ENCODE peak calls at places on chromosomes 11 and 22, in five cellular contexts. X, Z, D, U and I are unnamed samples.

GRCh38 chr11:69460540-69461257 is 20.8 kb upstream of the LINC01488 start:
- DNase-seq in Z (no peak), D (no peak), X (no peak), U (no peak), I (peak)

GRCh38 chr11:115792903-115793302 is 288.7 kb upstream of the CADM1 start:
- DNase-seq in D (no peak), U (no peak), X (no peak), Z (no peak), I (no peak)

GRCh38 chr11:45145421-45146071 is 893 bp upstream of the PRDM11 start:
- DNase-seq in U (peak), D (peak), X (no peak), Z (peak), I (no peak)

GRCh38 chr11:117563556-117563955 is 233.5 kb downstream of the DSCAML1 start:
- DNase-seq in D (no peak), Z (no peak), U (no peak), X (no peak), I (peak)

GRCh38 chr22:42067706-42068350 is 2.8 kb downstream of the NAGA start:
- DNase-seq in X (no peak), D (no peak), Z (no peak), U (no peak), I (peak)

GRCh38 chr11:106761745-106762144 is 256.5 kb downstream of the GUCY1A2 start:
- DNase-seq in D (no peak), Z (no peak), X (no peak), U (no peak), I (no peak)

GRCh38 chr11:129804012-129804411 is 11.6 kb upstream of the TMEM45B start:
- DNase-seq in U (no peak), Z (no peak), X (no peak), D (no peak), I (no peak)

GRCh38 chr22:41048791-41049717 is 43.3 kb upstream of the EP300 start:
- DNase-seq in Z (peak), D (peak), U (peak), X (no peak), I (peak)

GRCh38 chr11:61454520-61454919 is 24.6 kb downstream of the SDHAF2 start:
- DNase-seq in U (no peak), Z (no peak), D (no peak), X (no peak), I (no peak)

GRCh38 chr11:92993004-92993403 is 23.6 kb downstream of the MTNR1B start:
- DNase-seq in X (no peak), U (no peak), Z (no peak), D (no peak), I (no peak)

GRCh38 chr11:67507242-67507890 is 596 bp downstream of the CDK2AP2 start:
- DNase-seq in Z (peak), D (peak), U (peak), X (no peak), I (no peak)

GRCh38 chr11:8127442-8127841 is 41.4 kb downstream of the RIC3 start:
- DNase-seq in Z (no peak), X (no peak), D (no peak), U (no peak), I (no peak)

GRCh38 chr11:61747389-61748285 is 4.8 kb upstream of the MYRF start:
- DNase-seq in Z (peak), U (peak), D (peak), X (peak), I (peak)

GRCh38 chr22:22911327-22912134 is 23.9 kb downstream of the IGLL5 start:
- DNase-seq in X (no peak), D (no peak), U (no peak), Z (no peak), I (peak)

GRCh38 chr11:126477526-126478275 is 122.2 kb downstream of the ST3GAL4 start:
- DNase-seq in Z (no peak), D (no peak), U (no peak), X (no peak), I (no peak)

GRCh38 chr11:119882316-119882715 is 153.3 kb upstream of the NECTIN1 start:
- DNase-seq in X (no peak), U (no peak), D (no peak), Z (no peak), I (peak)

GRCh38 chr11:86596861-86597632 is 75.4 kb downstream of the ME3 start:
- DNase-seq in X (no peak), D (no peak), U (no peak), Z (no peak), I (no peak)

GRCh38 chr11:1289211-1289935 is 20.1 kb downstream of the TOLLIP start:
- DNase-seq in Z (no peak), D (no peak), X (peak), U (no peak), I (peak)

GRCh38 chr22:47194476-47195155 is 432.2 kb downstream of the TBC1D22A start:
- DNase-seq in X (no peak), U (no peak), D (no peak), Z (peak), I (peak)

GRCh38 chr11:118151421-118151820 is 1.2 kb downstream of the SCN4B start:
- DNase-seq in Z (no peak), D (no peak), U (no peak), X (no peak), I (no peak)

GRCh38 chr22:33803883-33804282 is 116.4 kb downstream of the LARGE1 start:
- DNase-seq in X (no peak), U (no peak), D (no peak), Z (peak), I (no peak)

GRCh38 chr11:121754603-121755002 is 301.8 kb upstream of the SORL1-AS1 start:
- DNase-seq in X (no peak), D (no peak), U (no peak), Z (peak), I (no peak)

GRCh38 chr22:50247748-50248147 is 2.9 kb upstream of the TUBGCP6 start:
- DNase-seq in Z (no peak), U (no peak), X (no peak), D (peak), I (no peak)

GRCh38 chr11:34601085-34601444 is 19.8 kb upstream of the EHF start:
- DNase-seq in X (no peak), Z (no peak), U (no peak), D (no peak), I (no peak)

GRCh38 chr11:35825386-35825785 is 118.5 kb upstream of the LDLRAD3 start:
- DNase-seq in D (no peak), Z (no peak), U (no peak), X (no peak), I (no peak)
- TF ChIP-seq POLR2AphosphoS5 in D (no peak), Z (no peak), U (no peak), X (no peak), I (no peak)

DNA sequence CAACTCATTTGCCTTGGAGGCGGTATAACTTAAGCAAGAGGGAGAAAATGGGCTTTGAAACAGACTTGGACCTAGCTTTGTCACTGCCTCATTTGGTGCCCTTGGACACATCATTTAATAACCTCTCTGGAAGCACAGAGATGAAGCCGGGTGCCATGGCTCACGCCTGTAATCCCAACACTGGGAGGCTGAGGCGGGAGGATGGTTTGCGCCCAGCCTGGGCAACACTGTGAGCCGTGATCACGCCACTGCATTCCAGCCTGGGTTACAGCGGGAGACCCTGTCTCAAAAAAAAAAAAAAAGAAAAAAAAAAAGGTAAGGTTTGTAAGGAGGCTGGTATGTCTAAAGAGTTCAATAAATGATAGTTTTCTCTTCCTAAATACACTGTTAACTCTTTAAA is 806 bp downstream of the COA4 start:
- DNase-seq in D (no peak), U (no peak), Z (no peak), X (no peak), I (no peak)
- TF ChIP-seq POLR2AphosphoS5 in D (no peak), U (no peak), Z (no peak), X (no peak), I (no peak)

GRCh38 chr11:114197799-114198500 is 98.2 kb upstream of the NNMT start:
- DNase-seq in X (no peak), D (peak), Z (peak), U (peak), I (peak)

GRCh38 chr11:114193730-114194674 is 102.2 kb upstream of the NNMT start:
- DNase-seq in U (no peak), X (no peak), D (no peak), Z (no peak), I (no peak)

GRCh38 chr11:114199051-114199450 is 97.1 kb upstream of the NNMT start:
- DNase-seq in U (no peak), D (no peak), X (no peak), Z (no peak), I (peak)

GRCh38 chr11:114195981-114196731 is 100.0 kb upstream of the NNMT start:
- DNase-seq in Z (no peak), X (no peak), D (no peak), U (peak), I (peak)

GRCh38 chr11:114196994-114197702 is 99.1 kb upstream of the NNMT start:
- DNase-seq in Z (peak), D (no peak), X (no peak), U (no peak), I (peak)
- TF ChIP-seq POLR2AphosphoS5 in Z (peak), D (peak), X (no peak), U (no peak), I (no peak)

GRCh38 chr11:47518212-47518959 is 34.5 kb downstream of the CELF1 start:
- DNase-seq in U (no peak), Z (no peak), X (no peak), D (no peak), I (no peak)
- TF ChIP-seq POLR2AphosphoS5 in U (no peak), Z (no peak), X (no peak), D (no peak), I (peak)

GRCh38 chr11:76830639-76831312 is 29.9 kb upstream of the ACER3 start:
- DNase-seq in X (no peak), Z (no peak), D (no peak), U (no peak), I (no peak)
- TF ChIP-seq POLR2AphosphoS5 in X (no peak), Z (no peak), D (no peak), U (no peak), I (no peak)

DNA sequence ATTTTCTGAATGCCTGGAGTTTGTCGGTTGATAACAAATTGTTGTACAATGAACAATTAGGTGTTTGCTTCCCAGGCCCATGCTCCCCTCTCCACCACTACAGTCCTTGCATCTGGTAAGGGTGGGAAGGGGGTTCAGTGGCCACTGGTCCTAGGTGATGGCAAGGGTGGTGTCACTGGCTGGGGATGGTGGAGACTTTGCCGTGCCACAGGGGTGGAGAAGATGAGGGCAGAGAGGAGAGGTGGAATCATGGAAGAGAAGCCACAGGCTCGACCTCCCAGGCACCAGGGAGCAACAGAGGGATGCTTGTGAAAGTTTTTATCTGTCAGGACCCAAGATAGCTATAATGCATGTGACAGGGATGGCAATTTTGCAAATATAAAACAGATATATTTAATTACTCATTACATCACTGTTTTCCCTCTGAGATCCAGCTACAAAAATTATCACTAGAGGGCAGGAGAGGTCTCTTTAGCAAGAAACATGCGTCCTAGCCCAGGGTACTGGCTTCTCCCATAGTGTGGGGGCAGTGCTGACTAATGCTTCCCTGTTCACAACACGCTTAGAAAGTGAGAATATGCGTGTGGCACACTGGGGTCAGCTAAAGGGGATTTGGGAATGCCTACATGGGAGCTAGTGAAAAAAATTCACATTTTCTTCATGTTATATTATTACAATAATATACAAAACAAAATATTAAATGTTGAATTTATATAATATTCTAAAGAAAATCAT is 49.0 kb upstream of the AMPD3 start:
- DNase-seq in U (peak), D (peak), X (no peak), Z (peak), I (no peak)
- TF ChIP-seq POLR2AphosphoS5 in U (no peak), D (peak), X (no peak), Z (peak), I (no peak)

DNA sequence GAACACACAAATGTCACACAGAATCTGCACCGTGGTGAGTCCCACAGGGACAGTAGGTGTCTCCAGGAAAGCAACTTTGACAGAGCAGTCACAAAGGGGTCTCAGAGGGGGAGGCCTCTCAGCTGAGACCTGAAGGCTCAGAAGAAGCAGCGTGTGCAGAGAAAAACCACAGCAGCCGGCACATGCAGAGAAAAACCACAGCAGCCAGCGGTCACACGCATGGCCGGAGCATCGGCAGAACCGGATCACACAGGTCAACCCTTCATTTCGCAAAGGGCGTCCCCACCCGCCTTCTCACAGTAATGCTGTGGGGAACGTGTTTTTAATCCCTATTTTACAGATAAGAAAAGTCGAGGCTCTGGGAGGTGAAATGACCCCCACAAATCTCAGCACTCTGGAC is 101.6 kb upstream of the PRR5 start:
- DNase-seq in X (no peak), U (no peak), Z (no peak), D (no peak), I (no peak)
- TF ChIP-seq POLR2AphosphoS5 in X (no peak), U (no peak), Z (no peak), D (no peak), I (no peak)